ENCODE peak calls at places on chromosome 17, in ten cellular contexts. C is kidney epithelial cell; K is activated naive CD4-positive, alpha-beta T cell; B is OCI-LY7; W is activated CD4-positive, alpha-beta T cell treated with anti-CD3 and anti-CD28 coated beads, Interleukin-2, amount 50 U/mL, for 1 hour; M is stimulated activated CD8-positive, alpha-beta memory T cell treated with anti-CD3 and anti-CD28 coated beads, Interleukin-4, amount 100 ng/mL, for 48 hours; G is neural crest cell; T is lower lobe of right lung; I is trophoblast cell; P is NCI-H1694 treated with DMSO at 0.1 percent for 48 hours. Y is an unnamed sample.

GRCh38 chr17:54901230-54901847 is 687 bp downstream of the TOM1L1 start:
- DNase-seq in B (no peak), G (no peak), T (no peak), K (no peak), I (no peak), W (no peak), C (peak; percentile 38), P (peak; percentile 17), M (no peak), Y (no peak)

GRCh38 chr17:40121191-40121885 is 433 bp upstream of the MSL1 start:
- DNase-seq in M (peak; percentile 56), G (peak; percentile 46), P (peak; percentile 51), B (peak; percentile 51), T (peak; percentile 65), I (peak; percentile 47), K (no peak), C (no peak), W (no peak), Y (no peak)

GRCh38 chr17:69592692-69593350 is 178.3 kb downstream of the MAP2K6 start:
- DNase-seq in T (no peak), C (no peak), B (no peak), P (no peak), G (no peak), M (no peak), W (no peak), I (peak; percentile 87), K (no peak), Y (no peak)

GRCh38 chr17:15411556-15412198 is 55.7 kb downstream of the CDRT4 start:
- DNase-seq in K (no peak), C (no peak), W (no peak), B (no peak), T (no peak), G (no peak), M (no peak), P (no peak), I (no peak), Y (no peak)

GRCh38 chr17:63446981-63447687 is 1.0 kb upstream of the CYB561 start:
- DNase-seq in C (no peak), B (no peak), K (no peak), M (peak; percentile 63), T (peak; percentile 65), W (peak; percentile 37), I (no peak), P (no peak), G (no peak), Y (peak; percentile 41)

GRCh38 chr17:13646411-13646810 is 44.7 kb upstream of the HS3ST3A1 start:
- DNase-seq in T (no peak), W (no peak), I (peak; percentile 17), B (no peak), C (no peak), G (no peak), K (no peak), M (no peak), P (no peak), Y (no peak)

GRCh38 chr17:41178341-41178740 is 320 bp upstream of the KRTAP4-2 start:
- DNase-seq in K (no peak), I (no peak), W (no peak), C (peak; percentile 29), P (no peak), T (no peak), M (no peak), G (no peak), B (no peak), Y (no peak)

GRCh38 chr17:39002991-39003715 is 36.0 kb upstream of the FBXO47 start:
- DNase-seq in T (peak; percentile 79), C (no peak), I (no peak), B (no peak), K (no peak), G (no peak), W (peak; percentile 33), M (peak; percentile 56), P (no peak), Y (peak; percentile 13)

GRCh38 chr17:64974750-64975317 is 55.6 kb upstream of the LRRC37A3 start:
- DNase-seq in P (no peak), G (no peak), K (no peak), M (no peak), T (no peak), I (no peak), B (no peak), C (no peak), W (no peak), Y (no peak)

GRCh38 chr17:2337811-2338657 is 733 bp downstream of the SGSM2 start:
- DNase-seq in C (no peak), B (peak; percentile 28), I (peak; percentile 67), P (no peak), W (peak; percentile 44), T (peak; percentile 82), K (peak; percentile 9), G (peak; percentile 37), M (peak; percentile 71), Y (peak; percentile 53)

GRCh38 chr17:2347805-2348685 is 10.7 kb downstream of the SGSM2 start:
- DNase-seq in B (no peak), C (peak; percentile 74), W (no peak), M (no peak), G (peak; percentile 39), K (no peak), I (peak; percentile 31), T (peak; percentile 53), P (peak; percentile 64), Y (no peak)

GRCh38 chr17:3773511-3773910 is 27.5 kb downstream of the ITGAE start:
- DNase-seq in I (no peak), T (no peak), B (no peak), G (no peak), W (no peak), P (no peak), M (no peak), C (no peak), K (no peak), Y (no peak)

GRCh38 chr17:63774141-63774981 is at the start of gene DDX42:
- DNase-seq in K (peak; percentile 83), C (no peak), I (peak; percentile 40), W (peak; percentile 90), M (no peak), B (peak; percentile 69), G (peak; percentile 91), T (peak; percentile 91), P (peak; percentile 36), Y (peak; percentile 85)

GRCh38 chr17:39617446-39618251 is 9.1 kb upstream of the PPP1R1B start:
- DNase-seq in G (no peak), C (no peak), B (peak; percentile 77), M (peak; percentile 66), K (peak; percentile 25), W (peak; percentile 49), P (peak; percentile 72), T (peak; percentile 80), I (peak; percentile 36), Y (peak; percentile 41)

GRCh38 chr17:38844261-38844757 is 9.2 kb downstream of the RPL23 start:
- DNase-seq in C (no peak), G (no peak), M (no peak), W (no peak), B (peak; percentile 37), P (no peak), K (no peak), T (no peak), I (no peak), Y (no peak)

GRCh38 chr17:41498276-41498675 is 7.1 kb downstream of the KRT13 start:
- DNase-seq in C (no peak), T (no peak), M (no peak), G (no peak), I (no peak), K (no peak), W (no peak), B (no peak), P (no peak), Y (no peak)